ENCODE peak calls at places on chromosome 5, in six cellular contexts. K is thoracic aorta, Z is IMR-90, I is pancreas, L is tibial artery, O is upper lobe of right lung. N is an unnamed sample. For H3K27me3 and H3K4me1, the result is how much of the 10 kb centered on the place peaks cover.

GRCh38 chr5:14687023-14687665 is 22.6 kb downstream of the OTULIN start:
- DNase-seq in K (no peak), L (no peak), O (no peak), I (no peak), Z (no peak), N (peak)

GRCh38 chr5:153147891-153148623 is 342.4 kb upstream of the GRIA1 start:
- DNase-seq in L (no peak), I (no peak), K (no peak), O (no peak), Z (no peak), N (no peak)

GRCh38 chr5:132254321-132254977 is 3.0 kb upstream of the PDLIM4 start:
- DNase-seq in K (no peak), L (peak), I (no peak), Z (no peak), O (peak), N (peak)

GRCh38 chr5:148374693-148375360 is 8.9 kb upstream of the FBXO38 start:
- DNase-seq in K (no peak), L (no peak), O (peak), Z (peak), I (no peak), N (no peak)

GRCh38 chr5:90095292-90096060 is 314.1 kb downstream of the CETN3 start:
- DNase-seq in O (no peak), I (no peak), L (no peak), Z (no peak), K (no peak), N (no peak)

GRCh38 chr5:179550511-179551342 is at the start of gene RUFY1:
- DNase-seq in Z (peak), L (peak), K (no peak), I (peak), O (peak), N (peak)

GRCh38 chr5:111582962-111583669 is 70.8 kb upstream of the STARD4 start:
- DNase-seq in L (no peak), K (no peak), I (no peak), O (no peak), Z (peak), N (no peak)

GRCh38 chr5:169223595-169223953 is 77.4 kb downstream of the SLIT3 start:
- DNase-seq in Z (no peak), O (no peak), I (no peak), L (no peak), K (no peak), N (no peak)

GRCh38 chr5:58201922-58202648 is 257.8 kb downstream of the PLK2 start:
- DNase-seq in K (no peak), O (no peak), Z (no peak), L (no peak), I (no peak), N (no peak)

GRCh38 chr5:150125334-150125733 is 30.3 kb downstream of the PDGFRB start:
- DNase-seq in Z (no peak), K (no peak), I (no peak), L (no peak), O (no peak), N (no peak)

GRCh38 chr5:106399381-106399780 is 1271.4 kb downstream of the EFNA5 start:
- DNase-seq in K (no peak), Z (peak), O (no peak), I (no peak), L (no peak), N (no peak)

GRCh38 chr5:16540421-16540820 is 74.8 kb upstream of the ZNF622 start:
- DNase-seq in I (no peak), K (no peak), O (no peak), L (no peak), Z (peak), N (no peak)

DNA sequence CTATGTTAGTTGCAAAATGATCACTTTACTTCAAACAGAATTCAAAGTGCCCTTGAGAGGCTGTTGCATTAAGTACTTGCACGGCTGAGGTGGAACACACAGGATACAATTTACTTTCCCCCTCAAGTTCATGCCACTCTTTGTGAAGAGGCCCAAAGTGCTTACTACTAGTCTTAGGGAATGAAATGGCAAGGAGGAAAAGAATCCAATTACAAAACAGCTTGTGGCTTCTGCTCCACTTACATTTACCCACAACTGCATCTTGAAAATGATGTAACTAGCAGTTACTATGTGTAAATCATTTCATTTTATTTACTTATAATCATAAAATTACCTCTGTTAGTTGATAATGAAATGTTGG is 14.6 kb downstream of the FOXD1 start:
- DNase-seq in K (no peak), Z (peak), L (no peak), O (no peak), I (no peak), N (no peak)
- H3K27me3 ChIP-seq in K (under half), Z (under half), L (half or more), O (half or more), I (under half), N (half or more)

GRCh38 chr5:31605920-31606319 is 33.0 kb upstream of the PDZD2 start:
- DNase-seq in I (no peak), K (no peak), Z (no peak), L (no peak), O (no peak), N (no peak)
- H3K4me1 ChIP-seq in I (under half), K (under half), Z (under half), L (under half), O (under half), N (under half)

GRCh38 chr5:72079288-72079687 is 28.0 kb upstream of the MAP1B start:
- DNase-seq in O (no peak), Z (no peak), I (no peak), K (no peak), L (no peak), N (peak)
- H3K4me3 ChIP-seq in O (no peak), Z (no peak), I (no peak), K (peak), L (no peak), N (no peak)

GRCh38 chr5:93582677-93583524 is at the start of gene NR2F1:
- DNase-seq in O (no peak), L (no peak), I (no peak), K (no peak), Z (peak), N (no peak)
- H3K27me3 ChIP-seq in O (half or more), L (under half), I (under half), K (under half), Z (under half), N (half or more)

GRCh38 chr5:155013526-155013925 is at the start of gene KIF4B:
- DNase-seq in Z (no peak), K (no peak), I (no peak), L (no peak), O (no peak), N (no peak)

GRCh38 chr5:155010881-155011280 is 2.7 kb upstream of the KIF4B start:
- DNase-seq in Z (no peak), L (no peak), K (no peak), I (no peak), O (no peak), N (no peak)

GRCh38 chr5:155004138-155004744 is 9.3 kb upstream of the KIF4B start:
- DNase-seq in K (no peak), L (no peak), O (no peak), I (no peak), Z (no peak), N (peak)

GRCh38 chr5:155008669-155009068 is 4.9 kb upstream of the KIF4B start:
- DNase-seq in I (no peak), L (no peak), O (no peak), K (no peak), Z (no peak), N (no peak)
- H3K4me1 ChIP-seq in I (under half), L (under half), O (under half), K (under half), Z (under half), N (under half)

GRCh38 chr5:68289576-68289975 is 74.0 kb downstream of the PIK3R1 start:
- DNase-seq in I (no peak), L (no peak), K (no peak), Z (no peak), O (no peak), N (no peak)
- H3K4me3 ChIP-seq in I (no peak), L (peak), K (peak), Z (no peak), O (peak), N (peak)

GRCh38 chr5:73441377-73441776 is 7.2 kb downstream of the FOXD1 start:
- DNase-seq in O (no peak), L (no peak), K (no peak), Z (no peak), I (no peak), N (no peak)
- H3K27me3 ChIP-seq in O (half or more), L (half or more), K (under half), Z (under half), I (half or more), N (half or more)

GRCh38 chr5:42520957-42521356 is 97.7 kb downstream of the GHR start:
- DNase-seq in O (no peak), Z (no peak), K (no peak), L (no peak), I (no peak), N (no peak)
- H3K4me1 ChIP-seq in O (under half), Z (under half), K (under half), L (under half), I (under half), N (half or more)

GRCh38 chr5:126422994-126423788 is at the start of gene GRAMD2B:
- DNase-seq in K (peak), I (peak), O (peak), L (peak), Z (peak), N (peak)
- H3K4me3 ChIP-seq in K (peak), I (peak), O (peak), L (peak), Z (peak), N (peak)